ENCODE peak calls at places on chromosomes 4 and X, in five cellular contexts. One of them, this sample, is unnamed.

GRCh38 chrX:17032351-17032750 is 85.9 kb downstream of the REPS2 start:
- DNase-seq in SK-N-SH: no peak
- DNase-seq in HCT116: no peak
- DNase-seq in K562: no peak
- DNase-seq in GM12878: no peak
- DNase-seq in this sample: no peak

GRCh38 chrX:7372843-7373525 is 225.0 kb upstream of the PUDP start:
- DNase-seq in GM12878: no peak
- DNase-seq in K562: no peak
- DNase-seq in SK-N-SH: no peak
- DNase-seq in HCT116: no peak
- DNase-seq in this sample: no peak

GRCh38 chrX:20265221-20265725 is 1.4 kb downstream of the RPS6KA3 start:
- DNase-seq in K562: peak
- DNase-seq in GM12878: no peak
- DNase-seq in SK-N-SH: peak
- DNase-seq in HCT116: peak
- DNase-seq in this sample: no peak

GRCh38 chr4:124890522-124890921 is 178.0 kb upstream of the ANKRD50 start:
- DNase-seq in SK-N-SH: no peak
- DNase-seq in K562: no peak
- DNase-seq in HCT116: no peak
- DNase-seq in GM12878: no peak
- DNase-seq in this sample: no peak

GRCh38 chrX:69097451-69098236 is 67.6 kb downstream of the PJA1 start:
- DNase-seq in K562: peak
- DNase-seq in GM12878: no peak
- DNase-seq in HCT116: no peak
- DNase-seq in SK-N-SH: no peak
- DNase-seq in this sample: no peak

GRCh38 chrX:31329298-31329697 is 257.5 kb upstream of the FTHL17 start:
- DNase-seq in SK-N-SH: no peak
- DNase-seq in K562: no peak
- DNase-seq in GM12878: no peak
- DNase-seq in HCT116: no peak
- DNase-seq in this sample: no peak

GRCh38 chrX:45710081-45710801 is 509.6 kb upstream of the DIPK2B start:
- DNase-seq in GM12878: peak
- DNase-seq in HCT116: peak
- DNase-seq in K562: no peak
- DNase-seq in SK-N-SH: peak
- DNase-seq in this sample: no peak

GRCh38 chr4:39576268-39576667 is 49.0 kb upstream of the UGDH start:
- DNase-seq in K562: no peak
- DNase-seq in GM12878: no peak
- DNase-seq in SK-N-SH: no peak
- DNase-seq in HCT116: no peak
- DNase-seq in this sample: no peak

GRCh38 chrX:38142598-38142997 is 78.1 kb downstream of the SRPX start:
- DNase-seq in K562: no peak
- DNase-seq in SK-N-SH: no peak
- DNase-seq in HCT116: no peak
- DNase-seq in GM12878: no peak
- DNase-seq in this sample: no peak

GRCh38 chrX:54042609-54043010 is 1.7 kb downstream of the PHF8 start:
- DNase-seq in HCT116: peak
- DNase-seq in SK-N-SH: peak
- DNase-seq in K562: peak
- DNase-seq in GM12878: no peak
- DNase-seq in this sample: no peak

DNA sequence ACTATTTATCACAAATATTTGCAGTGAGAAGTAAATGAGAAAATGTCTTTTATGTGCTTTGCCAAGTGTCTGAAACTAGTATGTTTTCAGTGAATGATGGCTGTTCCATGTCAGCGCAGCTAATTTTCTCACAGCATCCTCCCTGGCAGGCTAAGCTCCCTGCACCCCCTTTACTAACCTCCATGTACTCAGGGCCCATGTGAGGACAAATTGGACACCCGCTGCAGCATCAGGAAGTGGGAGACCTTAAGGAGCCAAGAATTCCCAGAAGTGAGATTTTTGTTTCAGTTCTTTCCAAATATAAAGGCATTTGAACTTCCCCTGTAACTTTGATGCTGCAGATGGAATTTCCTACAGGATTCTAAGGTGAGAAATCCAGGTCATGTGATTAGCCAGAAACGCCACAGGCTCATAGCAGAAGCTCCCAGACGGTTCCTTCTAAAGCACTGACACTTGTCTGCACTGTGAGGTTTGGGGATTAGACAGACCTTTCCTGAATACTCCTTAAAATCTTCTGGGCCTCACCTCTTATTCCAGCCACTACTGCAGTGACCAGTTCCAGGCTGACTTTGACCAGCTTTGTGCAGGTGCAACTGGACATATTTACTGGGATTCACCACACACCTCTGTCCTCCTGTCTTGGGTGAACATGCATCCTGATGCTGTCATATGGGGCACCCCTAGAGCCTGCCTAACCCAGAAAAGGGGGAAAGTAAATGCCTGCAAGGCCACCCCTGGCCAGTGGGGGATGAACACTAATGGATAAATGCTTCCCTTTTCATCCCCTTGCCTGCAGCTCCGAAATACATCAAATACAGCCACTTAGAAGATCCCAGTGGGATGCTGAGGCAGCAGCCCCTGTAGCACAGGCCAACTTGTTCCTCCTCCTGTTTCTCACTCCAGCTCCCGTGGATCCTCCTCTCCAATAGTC is 45.9 kb downstream of the LGI2 start:
- DNase-seq in SK-N-SH: no peak
- DNase-seq in HCT116: no peak
- DNase-seq in GM12878: no peak
- DNase-seq in K562: no peak
- DNase-seq in this sample: no peak
- TF ChIP-seq JUND in SK-N-SH: no peak
- TF ChIP-seq JUND in HCT116: no peak
- TF ChIP-seq JUND in GM12878: no peak
- TF ChIP-seq JUND in K562: no peak
- TF ChIP-seq JUND in this sample: no peak

DNA sequence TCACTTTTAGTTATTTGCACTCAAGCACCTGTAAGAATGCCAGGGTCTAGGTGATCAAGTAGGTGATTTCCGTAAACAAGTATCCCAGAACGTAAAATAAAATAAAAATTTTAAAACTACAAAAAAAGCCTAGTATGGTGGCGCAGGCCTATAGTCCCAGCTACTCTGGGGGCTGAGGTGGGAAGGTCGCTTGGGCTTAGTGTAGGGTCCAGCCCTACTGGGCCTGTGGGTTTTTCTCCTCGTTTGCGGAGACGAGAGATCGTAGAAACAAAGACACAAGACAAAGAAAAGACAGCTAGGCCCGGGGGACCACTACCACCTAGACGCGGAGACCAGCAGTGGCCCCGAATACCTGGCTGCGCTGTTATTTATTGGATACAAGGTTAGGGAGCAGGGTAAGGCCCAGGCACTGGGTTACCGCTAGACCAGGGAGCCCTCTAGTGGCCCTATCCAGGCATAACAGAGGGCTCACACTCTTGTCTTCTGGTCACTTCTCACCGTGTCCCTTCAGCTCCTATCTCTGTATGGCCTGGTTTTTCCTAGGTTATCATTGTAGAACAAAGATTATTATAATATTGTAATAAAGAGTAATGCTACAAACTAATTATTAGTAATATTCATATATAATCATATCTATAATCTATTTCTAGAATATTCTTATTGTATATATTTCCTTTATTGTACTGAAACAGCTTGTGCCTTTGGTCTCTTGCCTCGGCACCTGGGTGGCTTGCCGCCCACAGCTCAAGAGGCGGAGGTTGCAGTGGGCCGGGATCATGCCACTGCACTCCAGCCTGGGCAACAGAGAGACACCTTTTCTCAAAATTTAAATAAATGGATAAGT is 38.4 kb downstream of the SAGE1 start:
- DNase-seq in SK-N-SH: peak
- DNase-seq in K562: peak
- DNase-seq in HCT116: peak
- DNase-seq in GM12878: no peak
- DNase-seq in this sample: no peak
- TF ChIP-seq JUND in SK-N-SH: no peak
- TF ChIP-seq JUND in K562: no peak
- TF ChIP-seq JUND in HCT116: no peak
- TF ChIP-seq JUND in GM12878: no peak
- TF ChIP-seq JUND in this sample: no peak

GRCh38 chr4:101993841-101994221 is 203.3 kb downstream of the BANK1 start:
- DNase-seq in HCT116: no peak
- DNase-seq in K562: no peak
- DNase-seq in GM12878: no peak
- DNase-seq in SK-N-SH: no peak
- DNase-seq in this sample: no peak

GRCh38 chr4:101989551-101989950 is 199.0 kb downstream of the BANK1 start:
- DNase-seq in K562: no peak
- DNase-seq in SK-N-SH: no peak
- DNase-seq in HCT116: no peak
- DNase-seq in GM12878: no peak
- DNase-seq in this sample: no peak

GRCh38 chr4:101987623-101988243 is 197.2 kb downstream of the BANK1 start:
- DNase-seq in K562: no peak
- DNase-seq in HCT116: no peak
- DNase-seq in GM12878: no peak
- DNase-seq in SK-N-SH: no peak
- DNase-seq in this sample: no peak

GRCh38 chr4:101994247-101994775 is 203.8 kb downstream of the BANK1 start:
- DNase-seq in SK-N-SH: no peak
- DNase-seq in GM12878: no peak
- DNase-seq in HCT116: no peak
- DNase-seq in K562: no peak
- DNase-seq in this sample: no peak

DNA sequence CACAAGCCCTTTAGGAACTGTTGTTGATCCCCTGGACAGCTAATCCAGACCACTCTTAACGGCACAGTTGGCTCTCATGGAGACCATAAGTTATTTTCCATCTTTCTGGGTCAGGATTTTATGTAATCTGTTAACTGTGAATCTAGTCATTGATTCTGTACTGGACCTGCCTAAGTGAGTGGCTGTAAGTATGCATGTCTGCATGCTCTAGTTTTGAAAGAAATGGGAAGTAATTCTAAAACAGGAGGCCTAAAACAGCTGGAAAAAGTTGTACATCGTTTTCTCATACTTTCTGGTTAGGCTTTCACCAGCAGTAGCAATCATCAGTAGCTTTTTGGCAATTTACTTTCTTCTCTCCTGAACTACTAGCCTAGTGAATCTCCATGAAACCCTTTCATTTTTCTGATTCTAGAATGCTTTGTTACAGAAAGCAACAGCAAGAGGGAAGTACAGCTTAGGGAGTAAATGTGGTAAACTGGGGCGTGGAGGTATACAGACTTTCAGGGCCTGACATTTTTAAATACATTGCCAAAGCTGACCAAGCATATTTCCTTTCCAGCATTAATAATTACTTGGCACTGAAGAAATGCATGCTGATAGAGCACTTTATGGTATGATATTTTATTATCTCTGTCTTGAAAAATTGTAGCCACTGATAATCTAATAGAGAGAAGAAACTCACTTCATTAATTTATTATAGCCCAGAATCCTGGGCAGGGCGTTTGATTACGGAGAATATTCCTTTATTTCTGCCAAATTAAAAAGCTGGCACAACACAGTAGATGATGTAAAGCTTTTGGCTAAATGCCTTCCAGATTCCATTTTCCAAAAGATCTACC is 202.7 kb downstream of the BANK1 start:
- DNase-seq in SK-N-SH: no peak
- DNase-seq in K562: no peak
- DNase-seq in HCT116: no peak
- DNase-seq in GM12878: no peak
- DNase-seq in this sample: no peak
- TF ChIP-seq JUND in SK-N-SH: no peak
- TF ChIP-seq JUND in K562: no peak
- TF ChIP-seq JUND in HCT116: no peak
- TF ChIP-seq JUND in GM12878: no peak
- TF ChIP-seq JUND in this sample: no peak

GRCh38 chrX:153816821-153817220 is 13.5 kb downstream of the PDZD4 start:
- DNase-seq in K562: peak
- DNase-seq in GM12878: no peak
- DNase-seq in HCT116: no peak
- DNase-seq in SK-N-SH: peak
- DNase-seq in this sample: no peak
- TF ChIP-seq JUND in K562: no peak
- TF ChIP-seq JUND in GM12878: no peak
- TF ChIP-seq JUND in HCT116: no peak
- TF ChIP-seq JUND in SK-N-SH: no peak
- TF ChIP-seq JUND in this sample: no peak

DNA sequence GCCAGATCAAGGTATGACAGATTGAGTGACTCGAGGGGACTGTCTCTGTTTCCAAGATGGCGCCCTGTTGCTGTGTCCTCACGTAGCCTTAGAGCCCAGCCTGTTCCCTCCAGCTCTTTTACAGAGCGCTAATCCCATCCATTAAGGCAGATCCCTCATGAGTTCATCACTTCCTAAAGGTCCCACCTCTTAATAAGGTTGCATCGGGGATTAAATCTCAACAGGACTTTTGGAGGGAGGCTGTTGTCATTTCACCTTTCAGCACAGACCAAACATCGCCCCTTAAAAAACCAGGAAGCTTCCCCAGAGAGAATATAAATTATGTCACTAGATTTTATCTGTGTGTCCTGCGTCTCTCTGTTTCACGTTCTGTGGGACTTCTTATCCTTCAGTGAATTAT is 32.6 kb upstream of the DHRSX start:
- DNase-seq in HCT116: no peak
- DNase-seq in SK-N-SH: no peak
- DNase-seq in GM12878: no peak
- DNase-seq in K562: peak
- DNase-seq in this sample: no peak
- TF ChIP-seq JUND in HCT116: no peak
- TF ChIP-seq JUND in SK-N-SH: no peak
- TF ChIP-seq JUND in GM12878: no peak
- TF ChIP-seq JUND in K562: no peak
- TF ChIP-seq JUND in this sample: no peak

GRCh38 chr4:73434311-73434710 is 1.7 kb upstream of the AFP start:
- DNase-seq in HCT116: peak
- DNase-seq in SK-N-SH: peak
- DNase-seq in K562: no peak
- DNase-seq in GM12878: no peak
- DNase-seq in this sample: no peak
- TF ChIP-seq JUND in HCT116: no peak
- TF ChIP-seq JUND in SK-N-SH: no peak
- TF ChIP-seq JUND in K562: no peak
- TF ChIP-seq JUND in GM12878: no peak
- TF ChIP-seq JUND in this sample: no peak

GRCh38 chr4:168119100-168119499 is 26.8 kb downstream of the ANXA10 start:
- DNase-seq in K562: no peak
- DNase-seq in SK-N-SH: no peak
- DNase-seq in HCT116: no peak
- DNase-seq in GM12878: no peak
- DNase-seq in this sample: no peak
- TF ChIP-seq JUND in K562: no peak
- TF ChIP-seq JUND in SK-N-SH: no peak
- TF ChIP-seq JUND in HCT116: no peak
- TF ChIP-seq JUND in GM12878: no peak
- TF ChIP-seq JUND in this sample: no peak

GRCh38 chrX:48835524-48836329 is at the start of gene PCSK1N:
- DNase-seq in K562: no peak
- DNase-seq in SK-N-SH: peak
- DNase-seq in GM12878: no peak
- DNase-seq in HCT116: no peak
- DNase-seq in this sample: no peak
- TF ChIP-seq JUND in K562: no peak
- TF ChIP-seq JUND in SK-N-SH: no peak
- TF ChIP-seq JUND in GM12878: no peak
- TF ChIP-seq JUND in HCT116: no peak
- TF ChIP-seq JUND in this sample: no peak

This sample was measured in T47D.